ENCODE peak calls at places on chromosomes 11 and 22, in four cellular contexts. G, H, C and U are unnamed samples.

GRCh38 chr11:118202599-118203422 is 22.0 kb downstream of the JAML start:
- DNase-seq in G (no peak), H (no peak), C (no peak), U (no peak)

GRCh38 chr11:106706355-106706754 is 311.9 kb downstream of the GUCY1A2 start:
- DNase-seq in G (no peak), H (peak), C (no peak), U (no peak)

GRCh38 chr11:114181195-114181594 is 115.0 kb upstream of the NNMT start:
- DNase-seq in G (no peak), H (no peak), C (no peak), U (no peak)

GRCh38 chr22:19383292-19383691 is 48.2 kb downstream of the HIRA start:
- DNase-seq in G (no peak), H (no peak), C (no peak), U (no peak)

GRCh38 chr11:104005234-104005855 is 31.1 kb upstream of the DDI1 start:
- DNase-seq in G (no peak), H (peak), C (no peak), U (no peak)

GRCh38 chr11:95499516-95500135 is 268.6 kb upstream of the SESN3 start:
- DNase-seq in G (no peak), H (peak), C (no peak), U (no peak)

GRCh38 chr11:125621995-125622394 is 3.0 kb upstream of the CHEK1 start:
- DNase-seq in G (peak), H (peak), C (no peak), U (no peak)

GRCh38 chr11:44592125-44592643 is 26.7 kb downstream of the CD82 start:
- DNase-seq in G (no peak), H (no peak), C (peak), U (no peak)

GRCh38 chr22:44449061-44449682 is 48.9 kb downstream of the RTL6 start:
- DNase-seq in G (peak), H (peak), C (peak), U (no peak)

GRCh38 chr11:8006349-8006977 is 19.3 kb downstream of the EIF3F start:
- DNase-seq in G (peak), H (peak), C (peak), U (peak)

GRCh38 chr11:36000616-36001190 is 56.8 kb downstream of the LDLRAD3 start:
- DNase-seq in G (peak), H (no peak), C (no peak), U (no peak)

GRCh38 chr22:26546282-26546681 is 34.0 kb upstream of the TFIP11 start:
- DNase-seq in G (no peak), H (no peak), C (no peak), U (no peak)

GRCh38 chr11:60756307-60757032 is at the start of gene MS4A15:
- DNase-seq in G (no peak), H (peak), C (no peak), U (peak)

GRCh38 chr11:46438211-46438610 is 46.6 kb upstream of the CHRM4 start:
- DNase-seq in G (no peak), H (no peak), C (no peak), U (no peak)

GRCh38 chr11:532512-533048 is 2.8 kb downstream of the HRAS start:
- DNase-seq in G (peak), H (no peak), C (no peak), U (no peak)

DNA sequence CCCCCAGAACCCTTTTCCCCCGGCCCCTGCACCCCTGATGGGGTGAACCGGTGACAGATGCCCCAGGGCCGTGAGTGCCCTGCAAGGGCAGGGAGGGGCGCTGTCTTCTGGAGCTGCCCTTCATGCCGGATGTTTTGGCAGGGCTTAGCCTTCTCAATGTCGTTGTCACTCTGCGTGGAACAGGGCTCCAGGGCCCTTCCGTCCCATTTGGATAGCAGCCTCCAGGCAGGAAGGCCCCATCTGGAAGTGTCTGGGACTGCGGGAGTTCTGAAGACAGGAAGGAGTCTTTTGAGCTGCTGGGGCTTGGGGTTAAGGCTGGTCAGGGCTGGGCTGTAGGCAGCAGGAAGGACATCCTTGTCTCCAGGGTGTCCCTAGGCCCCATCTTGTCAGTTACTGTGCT is 4.6 kb downstream of the FRMD8 start:
- DNase-seq in G (peak), H (peak), C (no peak), U (no peak)
- H3K27ac ChIP-seq in G (peak), H (peak), C (peak), U (no peak)

DNA sequence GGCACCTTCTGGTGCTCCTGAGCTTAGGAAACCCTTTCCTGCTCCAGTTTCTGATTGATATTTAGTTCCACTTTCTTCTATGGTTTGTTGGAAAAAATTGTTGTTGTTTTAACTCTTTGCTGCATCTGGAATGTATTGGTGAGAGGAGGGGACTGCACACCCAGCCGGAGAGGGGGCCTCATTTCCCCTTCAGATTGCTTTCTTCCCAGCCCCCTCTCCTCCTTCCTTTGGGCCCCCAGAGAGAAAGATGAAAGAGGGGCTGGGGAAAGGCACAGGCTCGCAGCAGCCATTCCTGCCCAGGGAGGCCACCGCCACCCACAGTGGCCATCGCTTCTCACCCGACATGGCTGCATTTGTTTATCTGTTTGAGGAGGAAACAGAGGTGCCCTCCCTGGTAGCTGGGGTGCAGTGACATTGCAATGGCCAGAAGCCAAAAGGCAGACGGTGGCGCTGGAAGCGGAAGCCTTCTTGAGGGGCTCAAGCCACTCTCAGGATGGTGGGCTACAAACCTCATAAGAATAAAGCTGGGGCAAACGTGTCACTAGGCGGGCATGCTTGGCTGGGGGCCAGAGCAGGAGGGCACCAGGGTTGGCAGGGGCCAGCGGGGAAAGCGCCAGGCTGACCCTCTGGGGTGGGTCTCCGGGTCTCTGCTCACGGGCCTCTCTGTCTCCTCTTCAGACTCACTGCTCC is 12.4 kb downstream of the TNNT3 start:
- DNase-seq in G (peak), H (no peak), C (no peak), U (no peak)
- H3K27ac ChIP-seq in G (no peak), H (no peak), C (peak), U (no peak)

DNA sequence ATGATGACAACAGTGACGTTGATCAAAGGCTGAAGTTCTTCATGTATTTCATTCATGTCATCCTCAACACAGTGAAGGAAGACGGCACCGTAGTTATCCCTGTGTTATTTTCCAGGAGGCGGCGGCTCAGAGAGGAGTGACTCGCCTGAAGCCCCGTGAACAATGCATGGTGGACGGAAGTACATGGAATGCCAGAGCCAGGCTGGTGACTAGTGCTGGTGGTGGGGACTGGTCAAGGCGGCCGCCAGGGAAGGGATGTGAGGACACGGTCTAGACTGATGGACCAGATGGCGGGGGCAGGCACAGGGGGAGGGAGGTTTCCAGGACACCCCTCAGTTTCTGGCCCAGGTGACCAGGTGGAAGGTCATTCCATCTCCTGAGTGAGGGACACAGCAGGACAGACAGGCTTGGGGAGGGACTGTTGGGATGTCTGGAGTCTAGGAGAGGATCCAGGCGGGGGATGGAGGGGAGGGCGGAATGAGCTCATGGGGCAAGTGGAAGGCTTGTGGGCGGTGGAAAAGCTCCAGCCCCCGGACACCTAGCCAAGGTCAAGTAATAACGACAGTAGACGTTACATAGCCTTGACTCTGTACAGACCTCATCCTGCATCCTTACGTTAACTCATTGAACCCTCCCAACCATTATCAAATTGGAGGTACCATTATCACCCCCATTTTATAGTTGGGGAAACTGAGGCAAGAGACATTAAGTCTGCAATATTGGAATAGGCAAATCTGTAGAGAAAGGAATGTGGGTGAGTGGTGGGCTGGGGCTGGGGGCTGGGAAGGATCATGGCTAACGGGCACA is 16.0 kb upstream of the PICK1 start:
- DNase-seq in G (peak), H (peak), C (no peak), U (no peak)
- H3K27ac ChIP-seq in G (no peak), H (no peak), C (no peak), U (no peak)

GRCh38 chr22:31282748-31283468 is 9.4 kb downstream of the PIK3IP1 start:
- DNase-seq in G (no peak), H (no peak), C (no peak), U (no peak)
- H3K27ac ChIP-seq in G (no peak), H (no peak), C (no peak), U (no peak)

GRCh38 chr22:37302617-37303555 is 20.6 kb downstream of the CYTH4 start:
- DNase-seq in G (peak), H (peak), C (no peak), U (no peak)

GRCh38 chr22:37299969-37300509 is 17.7 kb downstream of the CYTH4 start:
- DNase-seq in G (no peak), H (no peak), C (no peak), U (no peak)

GRCh38 chr22:37298748-37299495 is 16.6 kb downstream of the CYTH4 start:
- DNase-seq in G (peak), H (no peak), C (no peak), U (no peak)

GRCh38 chr22:37300551-37301017 is 18.3 kb downstream of the CYTH4 start:
- DNase-seq in G (no peak), H (no peak), C (no peak), U (no peak)

GRCh38 chr22:37301144-37301820 is 19.0 kb downstream of the CYTH4 start:
- DNase-seq in G (peak), H (no peak), C (no peak), U (no peak)
- H3K27ac ChIP-seq in G (no peak), H (no peak), C (no peak), U (no peak)

GRCh38 chr22:50035131-50035881 is 22.7 kb upstream of the IL17REL start:
- DNase-seq in G (peak), H (no peak), C (no peak), U (no peak)
- H3K27ac ChIP-seq in G (no peak), H (no peak), C (no peak), U (no peak)

GRCh38 chr22:42957958-42958357 is 57.0 kb downstream of the PACSIN2 start:
- DNase-seq in G (no peak), H (no peak), C (no peak), U (no peak)
- H3K27ac ChIP-seq in G (peak), H (no peak), C (no peak), U (no peak)

GRCh38 chr11:112723676-112724075 is 237.5 kb upstream of the NCAM1 start:
- DNase-seq in G (no peak), H (no peak), C (no peak), U (no peak)

GRCh38 chr11:112728288-112728687 is 232.9 kb upstream of the NCAM1 start:
- DNase-seq in G (no peak), H (no peak), C (no peak), U (no peak)

GRCh38 chr11:112727341-112727841 is 233.8 kb upstream of the NCAM1 start:
- DNase-seq in G (no peak), H (no peak), C (no peak), U (no peak)

GRCh38 chr11:112724194-112724790 is 236.9 kb upstream of the NCAM1 start:
- DNase-seq in G (no peak), H (no peak), C (no peak), U (no peak)

DNA sequence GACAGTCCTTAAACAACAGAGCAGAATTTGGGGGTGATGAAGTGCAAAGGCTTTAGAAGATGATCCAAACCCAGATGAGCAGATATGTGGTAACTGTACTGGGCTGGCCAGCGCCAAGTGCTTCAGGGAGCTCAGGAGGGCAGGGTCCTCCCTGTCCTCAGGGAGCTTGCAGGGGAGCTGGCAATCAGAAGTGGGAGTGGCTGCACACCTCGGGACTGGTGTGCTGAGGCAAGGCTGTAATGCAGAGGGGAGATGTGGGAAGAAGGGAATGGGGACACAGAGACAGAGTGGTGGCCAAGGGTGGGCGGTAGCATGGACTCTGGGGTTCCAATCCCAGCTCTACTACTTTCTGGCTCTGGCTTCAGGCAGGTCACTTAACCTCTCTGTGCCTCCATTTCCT is 235.6 kb upstream of the NCAM1 start:
- DNase-seq in G (no peak), H (no peak), C (no peak), U (no peak)
- H3K27ac ChIP-seq in G (no peak), H (no peak), C (no peak), U (no peak)